ENCODE peak calls at places on chromosome 16, in ten cellular contexts. W, M, P, T, C, X, V, S, K and L are unnamed samples.

GRCh38 chr16:28166394-28167208 is 45.2 kb downstream of the XPO6 start:
- DNase-seq in S (no peak), V (no peak), W (peak; percentile 36), P (no peak), M (peak; percentile 57), C (no peak), X (peak; percentile 48), T (no peak), K (peak; percentile 52), L (no peak)

GRCh38 chr16:55478827-55479559 is at the start of gene MMP2:
- DNase-seq in K (no peak), P (no peak), T (no peak), X (peak; percentile 81), W (no peak), M (peak; percentile 65), S (peak; percentile 87), C (peak; percentile 40), V (no peak), L (no peak)

GRCh38 chr16:56776562-56776961 is 46.6 kb downstream of the NUP93 start:
- DNase-seq in K (no peak), S (peak; percentile 56), V (no peak), C (peak; percentile 55), X (peak; percentile 28), T (no peak), P (no peak), M (no peak), W (no peak), L (no peak)

GRCh38 chr16:381788-382717 is at the start of gene PGAP6:
- DNase-seq in P (no peak), V (peak; percentile 51), M (no peak), W (no peak), X (peak; percentile 89), C (peak; percentile 76), S (peak; percentile 63), T (peak; percentile 55), K (no peak), L (peak; percentile 74)

GRCh38 chr16:56948234-56948633 is 13.5 kb upstream of the CETP start:
- DNase-seq in P (no peak), X (no peak), S (no peak), V (no peak), K (no peak), W (no peak), C (no peak), M (no peak), T (no peak), L (no peak)

GRCh38 chr16:84820305-84820684 is 510 bp downstream of the CRISPLD2 start:
- DNase-seq in K (no peak), S (no peak), W (no peak), M (no peak), V (no peak), T (no peak), C (no peak), X (no peak), P (no peak), L (no peak)

GRCh38 chr16:57472665-57473060 is 10.2 kb downstream of the POLR2C start:
- DNase-seq in M (no peak), W (no peak), S (no peak), T (no peak), V (no peak), P (no peak), X (no peak), C (no peak), K (no peak), L (no peak)

GRCh38 chr16:89431158-89431584 is 59.2 kb downstream of the ANKRD11 start:
- DNase-seq in X (peak; percentile 90), M (peak; percentile 71), W (no peak), K (no peak), T (no peak), V (no peak), S (no peak), P (peak; percentile 52), C (peak; percentile 37), L (peak; percentile 80)

GRCh38 chr16:11576427-11577289 is 10.1 kb downstream of the LITAF start:
- DNase-seq in V (no peak), S (peak; percentile 55), K (peak; percentile 97), M (no peak), X (no peak), T (no peak), W (no peak), C (peak; percentile 50), P (no peak), L (no peak)

GRCh38 chr16:57115504-57116182 is 23.3 kb downstream of the CPNE2 start:
- DNase-seq in C (peak; percentile 71), T (no peak), M (peak; percentile 39), X (peak; percentile 37), P (no peak), W (no peak), V (no peak), K (no peak), S (peak; percentile 80), L (no peak)

GRCh38 chr16:61323456-61323855 is 712.8 kb downstream of the CDH8 start:
- DNase-seq in X (no peak), V (no peak), P (no peak), K (peak; percentile 3), W (no peak), T (no peak), C (no peak), M (no peak), S (no peak), L (no peak)

GRCh38 chr16:2898831-2899563 is 12.7 kb upstream of the FLYWCH1 start:
- DNase-seq in X (peak; percentile 70), P (no peak), C (no peak), S (no peak), K (peak; percentile 76), M (no peak), W (no peak), V (no peak), T (no peak), L (no peak)

GRCh38 chr16:59527206-59527997 is 793.3 kb upstream of the GOT2 start:
- DNase-seq in W (no peak), T (no peak), S (no peak), V (no peak), K (no peak), X (no peak), M (peak; percentile 86), P (peak; percentile 15), C (no peak), L (no peak)

GRCh38 chr16:50213939-50214519 is 52.3 kb upstream of the ADCY7 start:
- DNase-seq in W (no peak), P (peak; percentile 52), T (peak; percentile 41), V (peak; percentile 61), S (no peak), K (peak; percentile 58), C (no peak), X (peak; percentile 54), M (no peak), L (peak; percentile 74)

GRCh38 chr16:66845080-66845410 is 831 bp downstream of the CA7 start:
- DNase-seq in V (no peak), M (no peak), C (no peak), T (no peak), P (no peak), X (no peak), K (no peak), S (no peak), W (no peak), L (no peak)

GRCh38 chr16:80317132-80318098 is 223.4 kb upstream of the DYNLRB2 start:
- DNase-seq in T (no peak), W (no peak), K (peak; percentile 16), M (no peak), S (no peak), C (no peak), X (peak; percentile 16), V (no peak), P (no peak), L (peak; percentile 7)

GRCh38 chr16:82638095-82638798 is 11.5 kb downstream of the CDH13 start:
- DNase-seq in C (no peak), X (no peak), P (no peak), V (no peak), W (no peak), T (no peak), K (no peak), S (no peak), M (peak; percentile 86), L (no peak)
- H3K4me3 ChIP-seq in C (no peak overlapping the region), X (no peak overlapping the region), P (no peak overlapping the region), V (no peak overlapping the region), W (peak overlapping the region; percentile 26), T (no peak overlapping the region), K (no peak overlapping the region), S (no peak overlapping the region), M (no peak overlapping the region), L (no peak overlapping the region)

DNA sequence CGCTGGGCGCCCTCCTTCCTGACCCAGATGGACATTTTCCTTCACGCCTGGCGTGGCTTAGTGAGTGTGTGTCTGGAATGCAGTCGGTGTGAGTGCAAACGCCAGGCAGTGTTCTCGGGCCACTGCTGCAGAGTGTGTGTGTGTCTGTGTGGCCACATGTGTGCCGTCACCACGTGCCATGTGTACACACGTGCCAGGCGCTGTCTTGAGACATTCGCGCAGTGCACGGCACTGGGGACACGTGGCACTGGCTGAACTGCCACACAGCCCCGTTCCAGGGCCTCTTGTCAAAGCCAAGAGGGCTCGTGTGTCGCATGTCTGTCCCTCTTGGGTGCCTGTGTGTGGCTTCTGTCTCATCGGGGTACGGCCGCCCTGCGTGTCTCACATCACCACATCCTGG is 28.8 kb downstream of the MAPK8IP3 start:
- DNase-seq in W (no peak), S (no peak), P (no peak), K (no peak), X (no peak), V (no peak), T (no peak), M (no peak), C (no peak), L (no peak)
- H3K9me3 ChIP-seq in W (peaks cover 35% of the 10 kb centered on the region), S (no peaks in the 10 kb centered on the region), P (peaks cover 6% of the 10 kb centered on the region), K (peaks cover 20% of the 10 kb centered on the region), X (no peaks in the 10 kb centered on the region), V (no peaks in the 10 kb centered on the region), T (no peaks in the 10 kb centered on the region), M (peaks cover 23% of the 10 kb centered on the region), C (no peaks in the 10 kb centered on the region), L (no peaks in the 10 kb centered on the region)

GRCh38 chr16:1871974-1872635 is at the start of gene MEIOB:
- DNase-seq in C (peak; percentile 13), X (peak; percentile 44), P (peak; percentile 46), W (no peak), S (no peak), M (no peak), T (no peak), K (no peak), V (no peak), L (peak; percentile 57)
- H3K4me3 ChIP-seq in C (no peak within 1 kb of the TSS), X (no peak within 1 kb of the TSS), P (peak within 1 kb of the TSS; percentile 46), W (no peak within 1 kb of the TSS), S (no peak within 1 kb of the TSS), M (peak within 1 kb of the TSS; percentile 23), T (no peak within 1 kb of the TSS), K (no peak within 1 kb of the TSS), V (no peak within 1 kb of the TSS), L (no peak within 1 kb of the TSS)

GRCh38 chr16:26951950-26952349 is 114.8 kb upstream of the C16orf82 start:
- DNase-seq in C (no peak), S (no peak), W (no peak), X (peak; percentile 31), T (no peak), K (no peak), P (no peak), V (no peak), M (no peak), L (no peak)
- H3K9me3 ChIP-seq in C (no peaks in the 10 kb centered on the region), S (peaks cover 2% of the 10 kb centered on the region), W (peaks cover 2% of the 10 kb centered on the region), X (no peaks in the 10 kb centered on the region), T (no peaks in the 10 kb centered on the region), K (no peaks in the 10 kb centered on the region), P (no peaks in the 10 kb centered on the region), V (no peaks in the 10 kb centered on the region), M (no peaks in the 10 kb centered on the region), L (no peaks in the 10 kb centered on the region)

GRCh38 chr16:19881783-19882182 is 2.9 kb downstream of the GPRC5B start:
- DNase-seq in X (no peak), K (no peak), V (no peak), M (no peak), P (no peak), S (no peak), T (no peak), W (no peak), C (no peak), L (no peak)
- H3K4me3 ChIP-seq in X (no peak overlapping the region), K (no peak overlapping the region), V (no peak overlapping the region), M (no peak overlapping the region), P (no peak overlapping the region), S (no peak overlapping the region), T (no peak overlapping the region), W (no peak overlapping the region), C (no peak overlapping the region), L (no peak overlapping the region)